ENCODE peak calls at places on chromosomes 6 and 20, in four cellular contexts. One of them, this sample, is unnamed.

GRCh38 chr6:63471654-63472053 is 100.6 kb upstream of the LOC128125822 start:
- DNase-seq in aorta: no peak
- DNase-seq in neuronal stem cell: no peak
- DNase-seq in heart left ventricle: no peak
- DNase-seq in this sample: no peak

GRCh38 chr20:3672864-3673550 is 8.8 kb downstream of the ADAM33 start:
- DNase-seq in aorta: no peak
- DNase-seq in neuronal stem cell: no peak
- DNase-seq in heart left ventricle: no peak
- DNase-seq in this sample: no peak

GRCh38 chr6:160430203-160430602 is 82.0 kb downstream of the SLC22A3 start:
- DNase-seq in aorta: no peak
- DNase-seq in neuronal stem cell: no peak
- DNase-seq in heart left ventricle: no peak
- DNase-seq in this sample: no peak

GRCh38 chr6:113082691-113083090 is 735.6 kb downstream of the RFPL4B start:
- DNase-seq in aorta: no peak
- DNase-seq in neuronal stem cell: no peak
- DNase-seq in heart left ventricle: no peak
- DNase-seq in this sample: no peak

GRCh38 chr6:69690986-69691385 is 105.8 kb downstream of the LMBRD1 start:
- DNase-seq in aorta: no peak
- DNase-seq in neuronal stem cell: no peak
- DNase-seq in heart left ventricle: no peak
- DNase-seq in this sample: no peak

GRCh38 chr6:116220172-116220571 is 33.7 kb downstream of the TSPYL4 start:
- DNase-seq in aorta: no peak
- DNase-seq in neuronal stem cell: no peak
- DNase-seq in heart left ventricle: peak; percentile 33
- DNase-seq in this sample: no peak

GRCh38 chr6:169205176-169206160 is 48.2 kb downstream of the THBS2 start:
- DNase-seq in aorta: no peak
- DNase-seq in neuronal stem cell: no peak
- DNase-seq in heart left ventricle: no peak
- DNase-seq in this sample: no peak

GRCh38 chr6:169933839-169934698 is 182.6 kb downstream of the ERMARD start:
- DNase-seq in aorta: peak; percentile 87
- DNase-seq in neuronal stem cell: no peak
- DNase-seq in heart left ventricle: peak; percentile 64
- DNase-seq in this sample: no peak

GRCh38 chr6:6930223-6930880 is 177.4 kb upstream of the RREB1 start:
- DNase-seq in aorta: no peak
- DNase-seq in neuronal stem cell: no peak
- DNase-seq in heart left ventricle: no peak
- DNase-seq in this sample: no peak

GRCh38 chr6:136501081-136501480 is 49.1 kb downstream of the MAP7 start:
- DNase-seq in aorta: no peak
- DNase-seq in neuronal stem cell: no peak
- DNase-seq in heart left ventricle: no peak
- DNase-seq in this sample: no peak

GRCh38 chr6:104953410-104953953 is 3.4 kb upstream of the LIN28B start:
- DNase-seq in aorta: no peak
- DNase-seq in neuronal stem cell: peak; percentile 65
- DNase-seq in heart left ventricle: no peak
- DNase-seq in this sample: no peak

GRCh38 chr20:51077601-51078000 is 54.7 kb upstream of the KCNG1 start:
- DNase-seq in aorta: no peak
- DNase-seq in neuronal stem cell: no peak
- DNase-seq in heart left ventricle: no peak
- DNase-seq in this sample: no peak

GRCh38 chr6:41408982-41409381 is 73.6 kb downstream of the NCR2 start:
- DNase-seq in aorta: no peak
- DNase-seq in neuronal stem cell: no peak
- DNase-seq in heart left ventricle: no peak
- DNase-seq in this sample: no peak

GRCh38 chr6:55174211-55175013 is at the start of gene HCRTR2:
- DNase-seq in aorta: no peak
- DNase-seq in neuronal stem cell: no peak
- DNase-seq in heart left ventricle: no peak
- DNase-seq in this sample: no peak

GRCh38 chr6:85569323-85569722 is 24.3 kb downstream of the SNX14 start:
- DNase-seq in aorta: no peak
- DNase-seq in neuronal stem cell: no peak
- DNase-seq in heart left ventricle: no peak
- DNase-seq in this sample: no peak

GRCh38 chr6:56037587-56037986 is 162.2 kb upstream of the BMP5 start:
- DNase-seq in aorta: no peak
- DNase-seq in neuronal stem cell: no peak
- DNase-seq in heart left ventricle: no peak
- DNase-seq in this sample: no peak

GRCh38 chr20:4445780-4446179 is 275.9 kb upstream of the PRND start:
- DNase-seq in aorta: no peak
- DNase-seq in neuronal stem cell: no peak
- DNase-seq in heart left ventricle: no peak
- DNase-seq in this sample: no peak

GRCh38 chr20:37452236-37452635 is 68.8 kb upstream of the NNAT start:
- DNase-seq in aorta: no peak
- DNase-seq in neuronal stem cell: no peak
- DNase-seq in heart left ventricle: no peak
- DNase-seq in this sample: no peak

GRCh38 chr6:2749972-2750600 is 636 bp downstream of the MYLK4 start:
- DNase-seq in aorta: peak; percentile 59
- DNase-seq in neuronal stem cell: peak; percentile 55
- DNase-seq in heart left ventricle: peak; percentile 49
- DNase-seq in this sample: no peak

GRCh38 chr6:27188206-27188884 is 59.2 kb upstream of the PRSS16 start:
- DNase-seq in aorta: peak; percentile 68
- DNase-seq in neuronal stem cell: peak; percentile 84
- DNase-seq in heart left ventricle: peak; percentile 34
- DNase-seq in this sample: no peak

GRCh38 chr20:9035129-9035528 is 33.8 kb upstream of the PLCB4 start:
- DNase-seq in aorta: no peak
- DNase-seq in neuronal stem cell: no peak
- DNase-seq in heart left ventricle: no peak
- DNase-seq in this sample: no peak

GRCh38 chr6:30507849-30508843 is 18.8 kb downstream of the HLA-E start:
- DNase-seq in aorta: no peak
- DNase-seq in neuronal stem cell: no peak
- DNase-seq in heart left ventricle: no peak
- DNase-seq in this sample: no peak

GRCh38 chr6:30513451-30513850 is 24.1 kb downstream of the HLA-E start:
- DNase-seq in aorta: no peak
- DNase-seq in neuronal stem cell: no peak
- DNase-seq in heart left ventricle: no peak
- DNase-seq in this sample: no peak

GRCh38 chr6:30511147-30511546 is 21.8 kb downstream of the HLA-E start:
- DNase-seq in aorta: no peak
- DNase-seq in neuronal stem cell: no peak
- DNase-seq in heart left ventricle: no peak
- DNase-seq in this sample: no peak

GRCh38 chr6:30510419-30510818 is 21.1 kb downstream of the HLA-E start:
- DNase-seq in aorta: no peak
- DNase-seq in neuronal stem cell: no peak
- DNase-seq in heart left ventricle: no peak
- DNase-seq in this sample: no peak

DNA sequence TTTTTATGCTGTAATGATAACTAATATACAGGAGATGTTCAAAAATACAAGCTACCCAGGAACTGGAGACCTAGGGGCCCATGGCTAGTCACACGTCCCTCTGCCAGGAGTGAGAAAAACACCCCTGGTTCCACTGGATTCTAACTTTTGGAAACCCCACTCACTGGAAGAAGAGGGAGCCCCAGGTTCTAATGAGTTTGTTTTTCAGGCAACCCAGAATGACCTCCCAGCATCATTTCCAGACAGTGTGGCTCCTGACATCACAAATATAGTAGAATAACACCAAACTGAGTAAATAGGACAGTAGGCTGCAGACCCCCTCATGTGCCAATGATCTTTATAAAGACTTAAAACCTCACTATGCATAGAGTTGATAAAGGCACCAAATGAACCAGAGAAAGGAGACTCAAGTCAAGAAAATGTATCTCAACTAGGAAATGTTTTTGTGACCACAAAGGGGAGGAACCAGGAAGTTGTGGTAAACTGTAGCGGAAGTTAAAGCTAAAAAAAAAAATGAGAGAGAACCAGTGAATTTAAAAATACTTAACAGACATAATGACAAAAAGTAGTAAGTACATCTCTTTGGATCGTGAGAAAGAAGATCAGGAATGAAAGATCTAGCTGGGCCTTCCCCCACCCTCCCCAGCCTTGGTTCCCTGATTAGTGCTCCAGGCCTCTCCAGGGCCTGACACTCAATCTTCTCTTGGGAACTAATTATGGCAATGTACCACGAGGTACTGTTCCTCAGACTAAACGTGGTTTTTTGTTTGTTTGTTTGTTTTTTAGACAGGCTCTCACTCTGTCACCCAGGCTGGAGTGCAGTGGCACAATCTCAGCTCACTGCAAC is 19.8 kb downstream of the HLA-E start:
- DNase-seq in aorta: no peak
- DNase-seq in neuronal stem cell: no peak
- DNase-seq in heart left ventricle: no peak
- DNase-seq in this sample: no peak
- H3K27ac ChIP-seq in aorta: no peak overlapping the region
- H3K27ac ChIP-seq in neuronal stem cell: no peak overlapping the region
- H3K27ac ChIP-seq in heart left ventricle: peak overlapping the region; percentile 54
- H3K27ac ChIP-seq in this sample: no peak overlapping the region

GRCh38 chr6:155309150-155309549 is 5.1 kb downstream of the TFB1M start:
- DNase-seq in aorta: no peak
- DNase-seq in neuronal stem cell: no peak
- DNase-seq in heart left ventricle: no peak
- DNase-seq in this sample: no peak

GRCh38 chr6:155303361-155303870 is 10.9 kb downstream of the TFB1M start:
- DNase-seq in aorta: no peak
- DNase-seq in neuronal stem cell: no peak
- DNase-seq in heart left ventricle: no peak
- DNase-seq in this sample: no peak

GRCh38 chr6:155310596-155310995 is 3.7 kb downstream of the TFB1M start:
- DNase-seq in aorta: no peak
- DNase-seq in neuronal stem cell: no peak
- DNase-seq in heart left ventricle: no peak
- DNase-seq in this sample: no peak

GRCh38 chr6:155311076-155311475 is 3.2 kb downstream of the TFB1M start:
- DNase-seq in aorta: no peak
- DNase-seq in neuronal stem cell: no peak
- DNase-seq in heart left ventricle: no peak
- DNase-seq in this sample: no peak

DNA sequence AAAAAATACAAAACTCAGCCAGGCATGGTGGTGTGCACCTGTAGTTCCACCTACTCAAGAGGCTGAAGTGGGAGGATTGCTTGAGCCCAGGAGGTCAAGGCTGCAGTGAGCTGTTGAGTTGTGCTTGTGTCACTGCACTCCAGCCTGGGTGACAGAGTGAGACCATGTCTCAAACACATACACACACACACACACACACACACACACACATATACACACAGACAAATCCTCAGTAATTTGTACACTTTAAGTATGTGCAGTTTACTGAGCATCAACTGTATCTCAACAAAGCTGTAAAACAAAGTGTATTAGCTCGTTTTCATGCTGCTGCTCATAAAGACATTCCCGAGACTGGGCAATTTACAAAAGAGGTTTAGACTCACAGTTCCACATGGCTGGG is 7.3 kb downstream of the TFB1M start:
- DNase-seq in aorta: no peak
- DNase-seq in neuronal stem cell: no peak
- DNase-seq in heart left ventricle: no peak
- DNase-seq in this sample: no peak
- H3K27ac ChIP-seq in aorta: no peak overlapping the region
- H3K27ac ChIP-seq in neuronal stem cell: no peak overlapping the region
- H3K27ac ChIP-seq in heart left ventricle: no peak overlapping the region
- H3K27ac ChIP-seq in this sample: no peak overlapping the region

GRCh38 chr6:166346449-166346848 is 4.1 kb upstream of the SFT2D1 start:
- DNase-seq in aorta: no peak
- DNase-seq in neuronal stem cell: no peak
- DNase-seq in heart left ventricle: no peak
- DNase-seq in this sample: no peak

GRCh38 chr6:166343157-166343502 is 785 bp upstream of the SFT2D1 start:
- DNase-seq in aorta: no peak
- DNase-seq in neuronal stem cell: no peak
- DNase-seq in heart left ventricle: no peak
- DNase-seq in this sample: no peak

GRCh38 chr6:166341915-166342292 is 441 bp downstream of the SFT2D1 start:
- DNase-seq in aorta: no peak
- DNase-seq in neuronal stem cell: no peak
- DNase-seq in heart left ventricle: no peak
- DNase-seq in this sample: no peak

GRCh38 chr6:166342293-166343156 is at the start of gene SFT2D1:
- DNase-seq in aorta: peak; percentile 95
- DNase-seq in neuronal stem cell: peak; percentile 68
- DNase-seq in heart left ventricle: peak; percentile 90
- DNase-seq in this sample: peak; percentile 50

GRCh38 chr6:166344240-166344639 is 1.9 kb upstream of the SFT2D1 start:
- DNase-seq in aorta: no peak
- DNase-seq in neuronal stem cell: no peak
- DNase-seq in heart left ventricle: no peak
- DNase-seq in this sample: no peak
- H3K27ac ChIP-seq in aorta: no peak overlapping the region
- H3K27ac ChIP-seq in neuronal stem cell: no peak overlapping the region
- H3K27ac ChIP-seq in heart left ventricle: no peak overlapping the region
- H3K27ac ChIP-seq in this sample: no peak overlapping the region

GRCh38 chr20:63791497-63792156 is 39.4 kb downstream of the ZBTB46 start:
- DNase-seq in aorta: no peak
- DNase-seq in neuronal stem cell: no peak
- DNase-seq in heart left ventricle: peak; percentile 75
- DNase-seq in this sample: no peak
- H3K27ac ChIP-seq in aorta: no peak overlapping the region
- H3K27ac ChIP-seq in neuronal stem cell: no peak overlapping the region
- H3K27ac ChIP-seq in heart left ventricle: peak overlapping the region; percentile 68
- H3K27ac ChIP-seq in this sample: no peak overlapping the region

DNA sequence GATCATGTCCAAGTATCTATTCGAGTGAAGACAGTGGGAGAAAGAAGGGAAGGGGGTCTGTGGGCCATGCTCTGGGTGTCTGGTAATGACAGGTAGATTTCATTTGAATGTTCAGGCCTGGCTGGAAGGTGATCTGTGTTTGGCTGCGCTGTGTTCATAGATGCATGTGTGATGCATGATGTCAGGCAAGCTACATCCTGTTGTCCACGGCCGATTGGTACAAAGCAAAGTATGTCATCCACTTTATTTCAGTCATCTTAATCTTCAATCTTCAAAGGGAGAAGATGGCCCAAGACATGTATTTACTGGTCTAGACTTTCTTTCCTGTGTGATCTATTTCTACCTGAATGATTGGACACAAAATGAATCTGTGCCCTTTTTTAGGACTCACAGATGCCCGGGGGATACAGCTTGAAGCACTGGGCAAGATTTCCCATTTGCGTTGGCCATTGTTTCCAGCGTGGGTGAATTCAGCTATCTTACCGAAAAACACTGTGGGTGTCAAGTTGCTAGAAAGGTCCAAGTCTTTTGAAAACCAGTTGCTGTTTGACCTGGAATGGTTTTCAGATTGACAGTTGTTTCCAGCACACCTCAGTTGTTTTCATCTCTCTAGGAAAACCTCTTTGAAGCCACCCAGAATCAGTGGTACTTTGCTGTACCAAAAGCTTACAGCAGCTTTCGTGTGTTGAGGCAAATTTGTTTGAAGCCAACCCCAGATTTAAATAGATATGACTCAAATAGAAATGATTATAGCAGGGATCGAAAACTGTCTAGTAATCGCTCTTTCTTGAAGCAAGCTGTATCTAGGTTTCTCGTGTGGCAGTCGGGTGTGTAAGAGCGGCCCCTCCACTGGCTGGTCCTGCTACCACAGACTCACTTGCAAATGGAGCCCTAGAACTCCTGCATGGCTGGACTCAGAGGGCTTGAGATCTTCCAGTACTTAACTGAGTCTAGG is 27.2 kb downstream of the DUSP22 start:
- DNase-seq in aorta: peak; percentile 33
- DNase-seq in neuronal stem cell: no peak
- DNase-seq in heart left ventricle: no peak
- DNase-seq in this sample: no peak
- H3K27ac ChIP-seq in aorta: no peak overlapping the region
- H3K27ac ChIP-seq in neuronal stem cell: no peak overlapping the region
- H3K27ac ChIP-seq in heart left ventricle: no peak overlapping the region
- H3K27ac ChIP-seq in this sample: no peak overlapping the region

This sample was measured in iPS DF 6.9.